ENCODE peak calls at places on chromosomes 16 and 17, in six cellular contexts. F is PC-9, Q is foreskin fibroblast, R is astrocyte of the spinal cord, Y is heart left ventricle, J is mucosa of descending colon. V is an unnamed sample.

GRCh38 chr16:83615131-83615530 is 192.6 kb upstream of the HSBP1 start:
- DNase-seq in F (no peak), Q (no peak), R (no peak), Y (no peak), J (no peak), V (no peak)

GRCh38 chr17:8785547-8786412 is 13.4 kb downstream of the MFSD6L start:
- DNase-seq in F (no peak), Q (peak; percentile 36), R (peak; percentile 43), Y (peak; percentile 81), J (peak; percentile 61), V (peak; percentile 62)

GRCh38 chr17:48153711-48154642 is 46.4 kb downstream of the SNX11 start:
- DNase-seq in F (peak; percentile 64), Q (peak; percentile 19), R (peak; percentile 68), Y (no peak), J (peak; percentile 68), V (peak; percentile 47)

GRCh38 chr17:7391307-7391706 is 3.0 kb downstream of the PLSCR3 start:
- DNase-seq in F (no peak), Q (no peak), R (no peak), Y (no peak), J (no peak), V (no peak)

GRCh38 chr17:39114744-39115534 is 36.5 kb downstream of the PLXDC1 start:
- DNase-seq in F (no peak), Q (peak; percentile 50), R (no peak), Y (no peak), J (no peak), V (no peak)

GRCh38 chr17:40915721-40916256 is 21.7 kb downstream of the KRT23 start:
- DNase-seq in F (peak; percentile 96), Q (peak; percentile 36), R (peak; percentile 61), Y (no peak), J (no peak), V (peak; percentile 58)

GRCh38 chr16:29745853-29746345 is at the start of gene C16orf54:
- DNase-seq in F (no peak), Q (no peak), R (no peak), Y (peak; percentile 74), J (peak; percentile 94), V (peak; percentile 95)

GRCh38 chr16:49016461-49016860 is 265.2 kb downstream of the CBLN1 start:
- DNase-seq in F (no peak), Q (no peak), R (no peak), Y (no peak), J (no peak), V (no peak)

GRCh38 chr17:73791644-73792043 is 147.4 kb upstream of the SDK2 start:
- DNase-seq in F (no peak), Q (no peak), R (no peak), Y (no peak), J (no peak), V (no peak)

GRCh38 chr16:31202402-31203385 is at the start of gene PYCARD:
- DNase-seq in F (no peak), Q (peak; percentile 38), R (peak; percentile 23), Y (peak; percentile 72), J (peak; percentile 88), V (peak; percentile 61)

GRCh38 chr16:2501938-2502900 is 11.5 kb upstream of the ATP6V0C start:
- DNase-seq in F (no peak), Q (no peak), R (no peak), Y (no peak), J (no peak), V (no peak)

GRCh38 chr16:75064403-75065148 is 52.0 kb downstream of the LDHD start:
- DNase-seq in F (peak; percentile 91), Q (no peak), R (no peak), Y (no peak), J (peak; percentile 74), V (no peak)

GRCh38 chr16:4207683-4208528 is 34.0 kb downstream of the SRL start:
- DNase-seq in F (no peak), Q (no peak), R (no peak), Y (peak; percentile 56), J (no peak), V (no peak)

GRCh38 chr16:3992297-3993051 is 112.0 kb upstream of the CREBBP start:
- DNase-seq in F (no peak), Q (no peak), R (no peak), Y (no peak), J (no peak), V (no peak)

GRCh38 chr17:52524238-52524637 is 365.7 kb upstream of the CA10 start:
- DNase-seq in F (no peak), Q (no peak), R (no peak), Y (no peak), J (no peak), V (no peak)

GRCh38 chr16:81493755-81494433 is 49.3 kb downstream of the CMIP start:
- DNase-seq in F (peak; percentile 96), Q (peak; percentile 95), R (peak; percentile 80), Y (no peak), J (peak; percentile 82), V (no peak)

GRCh38 chr16:2841606-2842339 is 11.7 kb downstream of the ZG16B start:
- DNase-seq in F (no peak), Q (no peak), R (no peak), Y (no peak), J (no peak), V (peak; percentile 22)

GRCh38 chr16:57628008-57628781 is at the start of gene ADGRG1:
- DNase-seq in F (peak; percentile 86), Q (peak; percentile 94), R (peak; percentile 94), Y (peak; percentile 73), J (peak; percentile 67), V (no peak)

GRCh38 chr16:77675464-77676324 is 46.6 kb upstream of the NUDT7 start:
- DNase-seq in F (peak; percentile 44), Q (peak; percentile 42), R (peak; percentile 73), Y (peak; percentile 51), J (no peak), V (peak; percentile 78)

GRCh38 chr16:9027070-9027799 is 63.5 kb upstream of the USP7 start:
- DNase-seq in F (no peak), Q (no peak), R (no peak), Y (no peak), J (no peak), V (no peak)

GRCh38 chr16:50453446-50453845 is 84.7 kb upstream of the BRD7 start:
- DNase-seq in F (no peak), Q (no peak), R (no peak), Y (no peak), J (no peak), V (no peak)

GRCh38 chr16:23967018-23967417 is 131.2 kb downstream of the PRKCB start:
- DNase-seq in F (no peak), Q (no peak), R (no peak), Y (no peak), J (no peak), V (no peak)

GRCh38 chr16:89171216-89172170 is at the start of gene CDH15:
- DNase-seq in F (peak; percentile 86), Q (peak; percentile 84), R (peak; percentile 80), Y (peak; percentile 87), J (peak; percentile 99), V (peak; percentile 98)

GRCh38 chr16:85524630-85525463 is 88.3 kb upstream of the GSE1 start:
- DNase-seq in F (peak; percentile 92), Q (no peak), R (peak; percentile 60), Y (peak; percentile 52), J (no peak), V (no peak)

GRCh38 chr16:70679653-70680494 is 6.0 kb downstream of the MTSS2 start:
- DNase-seq in F (no peak), Q (no peak), R (no peak), Y (no peak), J (peak; percentile 38), V (no peak)

GRCh38 chr17:385195-385835 is 32.7 kb upstream of the RPH3AL start:
- DNase-seq in F (no peak), Q (no peak), R (no peak), Y (peak; percentile 75), J (peak; percentile 66), V (no peak)

GRCh38 chr17:384622-385194 is 32.1 kb upstream of the RPH3AL start:
- DNase-seq in F (no peak), Q (no peak), R (no peak), Y (no peak), J (no peak), V (no peak)

GRCh38 chr17:388087-388486 is 35.5 kb upstream of the RPH3AL start:
- DNase-seq in F (no peak), Q (no peak), R (no peak), Y (no peak), J (no peak), V (no peak)

GRCh38 chr17:385836-386144 is 33.2 kb upstream of the RPH3AL start:
- DNase-seq in F (no peak), Q (no peak), R (no peak), Y (no peak), J (no peak), V (no peak)

GRCh38 chr17:386145-386876 is 33.7 kb upstream of the RPH3AL start:
- DNase-seq in F (peak; percentile 47), Q (no peak), R (peak; percentile 13), Y (peak; percentile 85), J (peak; percentile 85), V (peak; percentile 65)
- H3K4me3 ChIP-seq in F (peak overlapping the region; percentile 51), Q (no peak overlapping the region), R (no peak overlapping the region), Y (peak overlapping the region; percentile 63), J (peak overlapping the region; percentile 36), V (peak overlapping the region; percentile 36)

DNA sequence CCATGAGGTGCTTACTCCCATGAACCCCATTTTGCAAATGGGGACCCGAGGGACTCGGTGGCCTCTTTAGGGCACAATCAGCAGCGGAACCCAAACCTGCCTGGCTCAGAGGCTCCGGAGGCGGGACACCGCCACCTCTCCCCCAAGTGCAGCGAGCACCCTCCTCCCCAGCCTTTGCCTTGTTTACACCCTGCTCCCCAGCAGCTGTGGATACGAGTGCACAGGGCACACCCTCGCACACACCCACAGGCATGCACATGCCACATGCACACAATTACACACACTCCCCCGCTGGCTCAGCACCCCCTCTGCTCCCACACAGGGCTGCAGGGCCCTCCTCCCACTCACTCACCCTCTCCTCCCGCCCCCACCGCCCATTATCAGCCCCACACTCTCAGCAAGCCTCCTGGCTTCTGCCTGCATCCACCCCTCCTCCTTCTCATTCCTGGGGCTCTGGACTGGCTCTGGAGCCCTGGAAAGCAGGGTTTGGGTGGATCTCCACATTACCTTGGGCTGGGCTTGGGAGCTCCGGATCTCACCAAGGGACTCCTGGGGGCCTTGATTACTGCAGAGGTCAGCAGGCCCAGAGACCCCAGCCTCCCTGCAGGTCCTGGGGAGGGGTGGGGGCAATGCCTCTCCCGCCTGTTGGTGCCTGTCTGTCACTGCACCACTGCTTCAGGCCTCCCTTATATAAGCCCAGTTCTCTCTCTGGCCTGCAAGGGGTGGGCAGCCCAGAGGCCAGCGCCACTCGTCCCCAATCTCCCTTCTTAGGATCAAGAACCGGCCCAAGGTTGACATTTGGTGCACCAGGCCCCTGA is 6.4 kb downstream of the PDK2 start:
- DNase-seq in F (no peak), Q (no peak), R (no peak), Y (peak; percentile 66), J (peak; percentile 88), V (no peak)
- TF ChIP-seq CTCF in F (no peak), Q (no peak), R (no peak), Y (no peak), J (no peak), V (no peak)

DNA sequence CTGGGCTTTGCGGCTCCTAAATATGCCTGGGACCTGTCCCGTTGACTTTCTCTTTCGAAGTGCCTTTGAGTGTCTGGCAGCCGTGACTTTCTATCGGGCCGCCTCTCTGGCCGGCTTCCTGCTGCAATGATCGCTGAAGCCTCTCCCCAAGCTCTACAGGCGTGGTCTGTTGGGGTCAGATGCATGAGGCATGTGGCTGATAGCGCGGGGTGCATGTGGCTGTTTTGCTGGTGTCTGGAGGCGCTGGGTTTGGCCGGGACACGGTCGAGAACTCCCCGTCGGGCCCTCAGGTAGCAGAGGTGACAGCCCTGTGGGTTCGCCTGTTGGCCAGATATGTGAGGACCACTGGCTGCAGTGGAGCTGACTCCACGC is 38.4 kb downstream of the SOX8 start:
- DNase-seq in F (no peak), Q (peak; percentile 23), R (no peak), Y (no peak), J (no peak), V (no peak)
- H3K4me3 ChIP-seq in F (peak overlapping the region; percentile 10), Q (peak overlapping the region; percentile 11), R (no peak overlapping the region), Y (peak overlapping the region; percentile 55), J (no peak overlapping the region), V (no peak overlapping the region)

GRCh38 chr17:78110363-78111011 is 18.1 kb downstream of the TMC6 start:
- DNase-seq in F (no peak), Q (no peak), R (peak; percentile 8), Y (no peak), J (peak; percentile 42), V (no peak)
- TF ChIP-seq CTCF in F (no peak), Q (no peak), R (no peak), Y (no peak), J (no peak), V (no peak)